ENCODE peak calls at places on chromosomes 1 and 21, in nine cellular contexts. V, J, O, W, K, G, I, M and H are unnamed samples. For H3K4me1, the result is how much of the 10 kb centered on the place peaks cover.

GRCh38 chr1:26598890-26599289 is 69.3 kb downstream of the RPS6KA1 start:
- DNase-seq in V (no peak), J (no peak), O (no peak), W (no peak), K (peak), G (no peak), I (no peak), M (no peak), H (no peak)

GRCh38 chr1:34786521-34787325 is 5.7 kb downstream of the GJB3 start:
- DNase-seq in V (peak), J (peak), O (peak), W (peak), K (peak), G (peak), I (peak), M (peak), H (no peak)

GRCh38 chr1:185441608-185442007 is 124.6 kb upstream of the IVNS1ABP start:
- DNase-seq in V (no peak), J (peak), O (no peak), W (no peak), K (no peak), G (no peak), I (no peak), M (no peak), H (no peak)

GRCh38 chr1:147496571-147496970 is 44.7 kb upstream of the BCL9 start:
- DNase-seq in V (no peak), J (peak), O (no peak), W (peak), K (peak), G (peak), I (peak), M (no peak), H (no peak)

GRCh38 chr1:158028956-158029355 is 35.5 kb downstream of the KIRREL1 start:
- DNase-seq in V (no peak), J (no peak), O (no peak), W (no peak), K (no peak), G (no peak), I (no peak), M (no peak), H (no peak)

GRCh38 chr1:82162526-82163420 is 362.0 kb downstream of the ADGRL2 start:
- DNase-seq in V (no peak), J (no peak), O (no peak), W (no peak), K (no peak), G (no peak), I (no peak), M (no peak), H (no peak)

GRCh38 chr1:109229531-109230127 is 15.9 kb downstream of the SARS1 start:
- DNase-seq in V (no peak), J (peak), O (no peak), W (no peak), K (peak), G (peak), I (no peak), M (no peak), H (no peak)

GRCh38 chr1:163315773-163316374 is 5.9 kb upstream of the NUF2 start:
- DNase-seq in V (no peak), J (peak), O (peak), W (peak), K (peak), G (peak), I (no peak), M (peak), H (no peak)

GRCh38 chr21:45562401-45562800 is 20.2 kb upstream of the SLC19A1 start:
- DNase-seq in V (peak), J (no peak), O (no peak), W (no peak), K (no peak), G (no peak), I (no peak), M (no peak), H (no peak)

GRCh38 chr1:41618871-41619270 is 134.4 kb upstream of the EDN2 start:
- DNase-seq in V (no peak), J (no peak), O (no peak), W (no peak), K (no peak), G (no peak), I (no peak), M (no peak), H (no peak)

GRCh38 chr1:8247821-8248436 is 70.0 kb upstream of the SLC45A1 start:
- DNase-seq in V (no peak), J (no peak), O (no peak), W (no peak), K (no peak), G (no peak), I (no peak), M (no peak), H (no peak)

GRCh38 chr1:159088050-159088449 is 11.5 kb upstream of the AIM2 start:
- DNase-seq in V (no peak), J (no peak), O (no peak), W (no peak), K (no peak), G (no peak), I (no peak), M (no peak), H (no peak)

GRCh38 chr1:181674617-181675016 is 191.3 kb downstream of the CACNA1E start:
- DNase-seq in V (no peak), J (no peak), O (no peak), W (no peak), K (no peak), G (peak), I (no peak), M (no peak), H (no peak)

GRCh38 chr1:143652744-143653143 is 319.0 kb downstream of the FAM72C start:
- DNase-seq in V (no peak), J (no peak), O (no peak), W (no peak), K (no peak), G (no peak), I (no peak), M (no peak), H (no peak)

GRCh38 chr1:225962440-225962975 is 21.5 kb upstream of the LEFTY2 start:
- DNase-seq in V (peak), J (peak), O (peak), W (no peak), K (peak), G (peak), I (peak), M (peak), H (no peak)

GRCh38 chr1:160681067-160681890 is 30.3 kb downstream of the CD48 start:
- DNase-seq in V (peak), J (peak), O (peak), W (peak), K (peak), G (peak), I (peak), M (peak), H (no peak)

GRCh38 chr1:155026154-155026553 is 7.4 kb downstream of the DCST2 start:
- DNase-seq in V (no peak), J (no peak), O (no peak), W (no peak), K (no peak), G (no peak), I (no peak), M (no peak), H (no peak)

GRCh38 chr1:243270097-243270864 is 14.4 kb downstream of the SDCCAG8 start:
- DNase-seq in V (no peak), J (no peak), O (no peak), W (no peak), K (no peak), G (no peak), I (no peak), M (no peak), H (no peak)

GRCh38 chr1:243268284-243268653 is 12.4 kb downstream of the SDCCAG8 start:
- DNase-seq in V (no peak), J (no peak), O (no peak), W (no peak), K (no peak), G (no peak), I (no peak), M (no peak), H (no peak)

GRCh38 chr1:243269461-243269801 is 13.6 kb downstream of the SDCCAG8 start:
- DNase-seq in V (no peak), J (no peak), O (no peak), W (no peak), K (no peak), G (no peak), I (no peak), M (no peak), H (no peak)

GRCh38 chr1:243267346-243268283 is 11.8 kb downstream of the SDCCAG8 start:
- DNase-seq in V (no peak), J (no peak), O (no peak), W (no peak), K (peak), G (no peak), I (no peak), M (no peak), H (no peak)

DNA sequence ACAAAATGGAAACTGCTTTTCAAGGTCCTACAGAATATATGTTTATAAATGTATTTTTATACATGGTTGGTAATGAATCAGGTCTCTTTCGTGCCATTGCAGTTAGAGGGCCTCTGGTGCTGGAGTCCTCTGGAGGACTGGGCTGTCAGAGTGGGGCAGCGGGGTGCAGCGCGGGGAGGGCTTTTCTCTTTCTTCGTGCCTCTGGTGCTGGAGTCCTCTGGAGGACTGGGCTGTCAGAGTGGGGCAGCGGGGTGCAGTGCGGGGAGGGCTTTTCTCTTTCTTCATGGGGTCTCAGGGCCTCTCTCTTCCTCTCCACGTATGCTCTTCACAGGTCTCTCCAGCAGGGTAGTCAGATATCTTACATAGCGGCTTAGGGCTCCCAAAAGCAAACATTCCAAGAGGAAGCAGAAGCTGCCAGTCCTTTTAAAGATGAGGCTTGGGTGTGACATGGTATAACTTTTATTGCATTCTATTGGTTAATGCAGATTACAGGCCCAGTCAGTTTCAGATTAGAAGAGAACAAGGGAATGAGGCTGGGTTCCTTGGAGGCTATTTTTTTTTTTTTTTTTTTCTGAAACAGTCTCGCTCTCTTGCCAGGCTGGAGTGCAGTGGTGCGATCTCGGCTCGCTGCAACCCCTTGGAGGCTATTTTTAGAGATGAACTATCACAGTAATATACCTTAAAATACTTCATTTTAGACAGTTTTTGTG is 13.1 kb downstream of the SDCCAG8 start:
- DNase-seq in V (no peak), J (no peak), O (no peak), W (no peak), K (peak), G (peak), I (no peak), M (no peak), H (no peak)
- H3K4me1 ChIP-seq in V (under half), J (under half), O (under half), W (under half), K (under half), G (under half), I (under half), M (under half), H (under half)

DNA sequence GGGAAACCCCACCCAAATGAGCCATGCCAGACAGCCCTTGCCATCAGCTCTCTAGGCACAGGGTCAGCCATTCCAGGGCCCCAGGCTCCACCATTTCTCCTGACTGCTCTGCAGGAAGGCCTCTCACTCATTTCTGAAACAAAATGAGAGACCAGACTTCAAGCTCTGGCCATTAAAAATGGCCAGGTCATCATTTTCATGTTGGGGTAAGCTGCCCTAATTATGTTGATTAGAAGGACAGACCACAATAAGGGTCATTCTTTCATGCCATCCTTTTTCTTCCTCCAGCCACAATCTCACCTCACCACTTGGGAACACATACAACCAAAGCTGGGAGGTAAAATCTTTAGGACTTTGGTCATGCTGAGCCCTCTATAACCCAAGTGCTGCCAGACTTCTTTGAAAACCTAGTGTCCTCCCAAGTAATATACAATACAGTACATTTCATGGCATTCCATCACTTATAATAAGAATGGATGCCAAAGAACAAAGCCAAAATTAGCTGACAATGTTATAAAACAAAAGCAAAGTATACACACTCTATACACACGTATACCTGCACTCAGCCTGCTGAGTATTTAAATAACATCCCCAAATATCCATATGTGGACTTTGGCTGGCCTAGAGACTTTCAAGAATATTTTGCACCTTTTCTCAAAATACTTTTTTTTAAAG is 22.4 kb upstream of the RBBP5 start:
- DNase-seq in V (no peak), J (no peak), O (no peak), W (no peak), K (no peak), G (no peak), I (no peak), M (no peak), H (no peak)
- H3K4me3 ChIP-seq in V (no peak), J (no peak), O (no peak), W (no peak), K (no peak), G (no peak), I (no peak), M (no peak), H (no peak)

GRCh38 chr1:4006676-4007374 is 106.8 kb upstream of the C1orf174 start:
- DNase-seq in V (no peak), J (no peak), O (no peak), W (no peak), K (no peak), G (no peak), I (no peak), M (no peak), H (no peak)
- H3K27ac ChIP-seq in V (no peak), J (no peak), O (no peak), W (no peak), K (no peak), G (no peak), I (peak), M (no peak), H (no peak)

GRCh38 chr21:41762236-41762635 is 4.6 kb downstream of the RIPK4 start:
- DNase-seq in V (no peak), J (no peak), O (no peak), W (no peak), K (peak), G (peak), I (no peak), M (no peak), H (no peak)

GRCh38 chr21:41760411-41760810 is 6.4 kb downstream of the RIPK4 start:
- DNase-seq in V (no peak), J (no peak), O (no peak), W (no peak), K (no peak), G (no peak), I (no peak), M (no peak), H (no peak)

GRCh38 chr21:41759926-41760325 is 6.9 kb downstream of the RIPK4 start:
- DNase-seq in V (no peak), J (no peak), O (no peak), W (no peak), K (no peak), G (no peak), I (no peak), M (no peak), H (no peak)

GRCh38 chr21:41762753-41763152 is 4.1 kb downstream of the RIPK4 start:
- DNase-seq in V (no peak), J (no peak), O (no peak), W (no peak), K (peak), G (no peak), I (no peak), M (no peak), H (no peak)

GRCh38 chr21:41761211-41762181 is 5.4 kb downstream of the RIPK4 start:
- DNase-seq in V (peak), J (no peak), O (no peak), W (peak), K (peak), G (peak), I (no peak), M (no peak), H (no peak)
- H3K4me1 ChIP-seq in V (half or more), J (half or more), O (under half), W (under half), K (under half), G (half or more), I (under half), M (under half), H (under half)

GRCh38 chr1:84773195-84773594 is 82.9 kb upstream of the SSX2IP start:
- DNase-seq in V (no peak), J (no peak), O (no peak), W (no peak), K (no peak), G (no peak), I (no peak), M (no peak), H (no peak)
- H3K4me3 ChIP-seq in V (no peak), J (no peak), O (no peak), W (no peak), K (no peak), G (no peak), I (no peak), M (no peak), H (no peak)